ENCODE peak calls at places on chromosomes 2 and 18, in six cellular contexts. J is IMR-90, N is neuronal stem cell, S is mesendoderm, C is H9, V is H1. E is an unnamed sample.
A peak's percentile ranks its signal among the peaks of the same experiment; 100 is the strongest.

GRCh38 chr2:88187038-88187676 is 17.0 kb downstream of the THNSL2 start:
- DNase-seq in J (peak; percentile 21), N (peak; percentile 74), S (peak; percentile 93), C (peak; percentile 91), V (peak; percentile 84), E (peak; percentile 28)

GRCh38 chr2:189116984-189117383 is 62.6 kb downstream of the COL5A2 start:
- DNase-seq in J (peak; percentile 38), N (no peak), S (no peak), C (no peak), V (no peak), E (no peak)

GRCh38 chr18:12008181-12008767 is 27.0 kb downstream of the IMPA2 start:
- DNase-seq in J (no peak), N (no peak), S (no peak), C (no peak), V (no peak), E (no peak)

GRCh38 chr2:221581986-221582385 is 9.9 kb upstream of the EPHA4 start:
- DNase-seq in J (no peak), N (no peak), S (no peak), C (no peak), V (no peak), E (no peak)

GRCh38 chr2:196538646-196539045 is 100.9 kb upstream of the CCDC150 start:
- DNase-seq in J (no peak), N (no peak), S (no peak), C (no peak), V (no peak), E (no peak)

GRCh38 chr2:71069376-71069775 is 928 bp downstream of the NAGK start:
- DNase-seq in J (peak; percentile 56), N (no peak), S (no peak), C (no peak), V (no peak), E (peak; percentile 16)

GRCh38 chr2:218999021-218999880 is 6.0 kb upstream of the CRYBA2 start:
- DNase-seq in J (no peak), N (no peak), S (peak; percentile 97), C (no peak), V (no peak), E (no peak)

GRCh38 chr2:207787800-207788199 is 18.1 kb upstream of the FZD5 start:
- DNase-seq in J (no peak), N (no peak), S (no peak), C (no peak), V (no peak), E (no peak)

GRCh38 chr2:47008381-47009280 is 93.0 kb upstream of the MCFD2 start:
- DNase-seq in J (peak; percentile 69), N (peak; percentile 68), S (peak; percentile 77), C (peak; percentile 49), V (no peak), E (peak; percentile 92)

GRCh38 chr2:45833968-45834344 is 182.5 kb downstream of the PRKCE start:
- DNase-seq in J (no peak), N (no peak), S (no peak), C (no peak), V (no peak), E (no peak)

GRCh38 chr18:37294951-37295350 is 270.6 kb downstream of the CELF4 start:
- DNase-seq in J (no peak), N (peak; percentile 51), S (peak; percentile 75), C (peak; percentile 82), V (peak; percentile 94), E (peak; percentile 24)

GRCh38 chr2:8983571-8983970 is 19.9 kb downstream of the MBOAT2 start:
- DNase-seq in J (no peak), N (no peak), S (no peak), C (no peak), V (no peak), E (peak; percentile 20)

GRCh38 chr18:48138660-48139426 is 208.4 kb upstream of the SMAD2 start:
- DNase-seq in J (no peak), N (no peak), S (no peak), C (no peak), V (no peak), E (no peak)

GRCh38 chr18:48893559-48894265 is 57.1 kb downstream of the SMAD7 start:
- DNase-seq in J (no peak), N (no peak), S (no peak), C (no peak), V (no peak), E (no peak)

GRCh38 chr18:22191346-22191710 is 21.9 kb downstream of the GATA6 start:
- DNase-seq in J (no peak), N (no peak), S (no peak), C (no peak), V (no peak), E (no peak)

GRCh38 chr2:107808986-107809385 is 17.7 kb upstream of the RGPD4 start:
- DNase-seq in J (no peak), N (no peak), S (no peak), C (no peak), V (no peak), E (no peak)

GRCh38 chr18:35074581-35074980 is 33.4 kb downstream of the MAPRE2 start:
- DNase-seq in J (no peak), N (no peak), S (no peak), C (no peak), V (no peak), E (no peak)

GRCh38 chr2:177929662-177930522 is 142.7 kb downstream of the PDE11A start:
- DNase-seq in J (no peak), N (no peak), S (no peak), C (no peak), V (no peak), E (no peak)

GRCh38 chr2:16617282-16618266 is 48.1 kb downstream of the CYRIA start:
- DNase-seq in J (peak; percentile 56), N (peak; percentile 21), S (peak; percentile 81), C (peak; percentile 52), V (peak; percentile 66), E (peak; percentile 57)

GRCh38 chr2:234670052-234670451 is 173.2 kb upstream of the ARL4C start:
- DNase-seq in J (peak; percentile 94), N (no peak), S (no peak), C (no peak), V (no peak), E (peak; percentile 86)

GRCh38 chr2:152585830-152586484 is 131.3 kb downstream of the PRPF40A start:
- DNase-seq in J (peak; percentile 96), N (no peak), S (no peak), C (no peak), V (no peak), E (peak; percentile 94)

GRCh38 chr2:233832869-233833812 is 21.2 kb downstream of the HJURP start:
- DNase-seq in J (peak; percentile 73), N (peak; percentile 54), S (peak; percentile 80), C (peak; percentile 90), V (peak; percentile 84), E (peak; percentile 24)

GRCh38 chr2:36655456-36655855 is 41.1 kb upstream of the VIT start:
- DNase-seq in J (peak; percentile 48), N (no peak), S (no peak), C (no peak), V (no peak), E (peak; percentile 56)

GRCh38 chr2:36653967-36654694 is 42.4 kb upstream of the VIT start:
- DNase-seq in J (no peak), N (no peak), S (no peak), C (no peak), V (no peak), E (no peak)

GRCh38 chr2:36653155-36653554 is 43.4 kb upstream of the VIT start:
- DNase-seq in J (no peak), N (no peak), S (no peak), C (no peak), V (no peak), E (no peak)

GRCh38 chr2:36650434-36650833 is 46.1 kb upstream of the VIT start:
- DNase-seq in J (no peak), N (no peak), S (no peak), C (no peak), V (no peak), E (no peak)

GRCh38 chr2:36650031-36650430 is 46.5 kb upstream of the VIT start:
- DNase-seq in J (peak; percentile 75), N (no peak), S (peak; percentile 94), C (peak; percentile 62), V (no peak), E (peak; percentile 77)
- H2AK5ac ChIP-seq in J (peak overlapping the region; percentile 20), N (no peak overlapping the region), S (no peak overlapping the region), C (no peak overlapping the region), V (no peak overlapping the region), E (no peak overlapping the region)

GRCh38 chr2:55045685-55046221 is 4.5 kb downstream of the RTN4 start:
- DNase-seq in J (no peak), N (no peak), S (no peak), C (no peak), V (no peak), E (no peak)
- H3K4ac ChIP-seq in J (no peak overlapping the region), N (no peak overlapping the region), S (no peak overlapping the region), C (no peak overlapping the region), V (no peak overlapping the region), E (no peak overlapping the region)

DNA sequence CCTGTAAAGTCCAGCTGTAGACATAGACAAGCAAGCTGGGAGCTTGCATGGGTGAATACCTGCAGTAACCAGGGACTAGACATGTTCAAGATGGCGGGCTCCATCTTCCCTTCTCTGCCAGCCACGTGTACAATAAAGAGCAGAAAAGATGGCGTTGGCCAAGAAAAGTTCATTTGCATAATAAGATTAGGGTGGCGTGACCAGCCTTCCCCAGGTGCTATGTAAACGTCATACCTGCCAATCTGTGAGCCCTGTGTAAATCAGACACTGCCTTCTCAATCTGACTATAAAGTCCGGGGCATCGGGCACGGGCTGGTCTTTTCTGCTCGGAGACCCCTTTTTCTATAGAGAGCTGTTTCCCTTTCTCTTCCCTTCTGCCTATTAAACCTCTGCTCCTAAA is 101.6 kb upstream of the XPO1 start:
- DNase-seq in J (no peak), N (no peak), S (no peak), C (no peak), V (no peak), E (no peak)
- H2AK5ac ChIP-seq in J (peak overlapping the region; percentile 3), N (no peak overlapping the region), S (no peak overlapping the region), C (no peak overlapping the region), V (no peak overlapping the region), E (no peak overlapping the region)

GRCh38 chr2:172642301-172643020 is 86.6 kb downstream of the PDK1 start:
- DNase-seq in J (no peak), N (no peak), S (peak; percentile 29), C (no peak), V (no peak), E (no peak)

GRCh38 chr2:172643142-172643541 is 87.3 kb downstream of the PDK1 start:
- DNase-seq in J (peak; percentile 93), N (no peak), S (no peak), C (no peak), V (no peak), E (no peak)

DNA sequence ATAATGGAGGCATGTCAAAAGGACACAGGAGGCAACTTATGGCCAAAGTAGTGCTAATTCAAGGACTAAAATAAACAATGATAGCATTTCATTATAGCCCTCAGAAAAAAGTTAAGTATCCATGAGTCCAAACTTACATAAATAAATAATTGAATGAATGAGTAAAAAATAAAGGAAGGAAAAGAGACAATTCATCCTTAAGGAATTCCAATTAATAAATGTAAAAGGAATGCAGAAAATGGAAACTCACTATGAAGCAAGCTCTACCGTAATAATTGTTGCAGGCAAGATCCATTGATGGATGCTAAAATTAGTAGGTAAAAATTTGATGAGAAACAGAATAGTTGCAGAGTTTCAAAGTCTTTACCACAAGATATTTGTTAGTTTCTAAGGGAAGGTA is 88.2 kb upstream of the RAPGEF4 start:
- DNase-seq in J (peak; percentile 87), N (no peak), S (no peak), C (no peak), V (no peak), E (no peak)
- H3K4ac ChIP-seq in J (peak overlapping the region; percentile 95), N (no peak overlapping the region), S (no peak overlapping the region), C (no peak overlapping the region), V (no peak overlapping the region), E (no peak overlapping the region)

E was measured in mesenchymal stem cell.